ENCODE peak calls at places on chromosomes 12 and 14, in six cellular contexts. U, E, N, Y, D and M are unnamed samples.

GRCh38 chr14:53927171-53927570 is 29.5 kb downstream of the BMP4 start:
- DNase-seq in U (no peak), E (no peak), N (peak; percentile 30), Y (no peak), D (no peak), M (peak; percentile 68)

GRCh38 chr12:127381043-127381668 is 885.8 kb upstream of the TMEM132C start:
- DNase-seq in U (peak; percentile 32), E (no peak), N (peak; percentile 16), Y (peak; percentile 75), D (no peak), M (peak; percentile 7)

GRCh38 chr12:114614040-114614439 is 69.9 kb downstream of the TBX3 start:
- DNase-seq in U (no peak), E (no peak), N (no peak), Y (no peak), D (no peak), M (no peak)

GRCh38 chr12:96872946-96873345 is 34.1 kb upstream of the NEDD1 start:
- DNase-seq in U (no peak), E (no peak), N (no peak), Y (no peak), D (no peak), M (no peak)

GRCh38 chr14:99517643-99518381 is 36.6 kb downstream of the CCNK start:
- DNase-seq in U (no peak), E (no peak), N (no peak), Y (peak; percentile 63), D (no peak), M (no peak)

GRCh38 chr12:122979001-122979907 is 1.2 kb upstream of the ARL6IP4 start:
- DNase-seq in U (no peak), E (no peak), N (peak; percentile 7), Y (peak; percentile 77), D (no peak), M (no peak)

GRCh38 chr12:39375206-39375808 is 67.6 kb downstream of the KIF21A start:
- DNase-seq in U (no peak), E (no peak), N (no peak), Y (no peak), D (no peak), M (no peak)

GRCh38 chr12:29700761-29701481 is 82.8 kb downstream of the TMTC1 start:
- DNase-seq in U (no peak), E (no peak), N (no peak), Y (no peak), D (no peak), M (no peak)

GRCh38 chr14:98501335-98501734 is 770.7 kb downstream of the BCL11B start:
- DNase-seq in U (no peak), E (no peak), N (no peak), Y (no peak), D (no peak), M (no peak)